ENCODE peak calls at places on chromosomes 1 and 21, in eight cellular contexts. I is prostate gland, K is psoas muscle, N is body of pancreas, A is stomach, Q is IMR-90, L is endothelial cell of umbilical vein, B is ovary. C is an unnamed sample. For H3K27me3, the result is how much of the 10 kb centered on the place peaks cover.

GRCh38 chr1:175134500-175134899 is 58.1 kb downstream of the KIAA0040 start:
- DNase-seq in K (no peak), N (no peak), I (no peak), B (no peak), Q (no peak), L (no peak), A (no peak), C (no peak)

GRCh38 chr21:33760641-33761103 is 118.4 kb downstream of the ITSN1 start:
- DNase-seq in N (no peak), L (peak), Q (peak), I (no peak), K (no peak), B (no peak), A (no peak), C (no peak)

GRCh38 chr1:222928212-222928611 is 113.4 kb downstream of the DISP1 start:
- DNase-seq in I (peak), K (peak), B (peak), Q (peak), L (peak), N (peak), A (peak), C (peak)

GRCh38 chr1:227934476-227935313 is 13.0 kb downstream of the WNT9A start:
- DNase-seq in Q (peak), B (peak), A (no peak), I (no peak), K (peak), N (no peak), L (peak), C (no peak)

GRCh38 chr1:150575518-150576366 is 3.7 kb downstream of the MCL1 start:
- DNase-seq in L (no peak), K (no peak), B (peak), N (no peak), I (no peak), Q (peak), A (no peak), C (no peak)

GRCh38 chr1:244664353-244664752 is 11.4 kb downstream of the DESI2 start:
- DNase-seq in A (no peak), Q (peak), N (no peak), L (no peak), B (no peak), I (no peak), K (no peak), C (no peak)

GRCh38 chr1:244319283-244320132 is 132.2 kb downstream of the ADSS2 start:
- DNase-seq in B (no peak), K (no peak), Q (peak), I (no peak), A (no peak), L (no peak), N (no peak), C (no peak)

GRCh38 chr1:86841120-86841519 is 72.8 kb downstream of the SELENOF start:
- DNase-seq in Q (no peak), I (no peak), A (no peak), B (no peak), L (no peak), K (no peak), N (no peak), C (no peak)

GRCh38 chr1:217133958-217134856 is 411.0 kb upstream of the ESRRG start:
- DNase-seq in A (no peak), I (no peak), B (no peak), N (peak), Q (peak), K (peak), L (no peak), C (no peak)

GRCh38 chr1:68175621-68176398 is 56.5 kb downstream of the WLS start:
- DNase-seq in K (no peak), A (peak), Q (peak), N (peak), I (no peak), L (peak), B (peak), C (no peak)

GRCh38 chr1:221708076-221708571 is 33.8 kb downstream of the DUSP10 start:
- DNase-seq in K (no peak), N (no peak), A (no peak), B (no peak), Q (no peak), I (no peak), L (no peak), C (no peak)

GRCh38 chr1:97254731-97255463 is 533.3 kb downstream of the PTBP2 start:
- DNase-seq in B (no peak), K (no peak), Q (no peak), N (no peak), I (no peak), A (no peak), L (no peak), C (no peak)

GRCh38 chr1:19479351-19480120 is 5.8 kb downstream of the CAPZB start:
- DNase-seq in A (no peak), K (no peak), B (no peak), Q (no peak), I (no peak), L (peak), N (no peak), C (no peak)

GRCh38 chr1:211639500-211640361 is 35.7 kb downstream of the NEK2 start:
- DNase-seq in I (no peak), B (no peak), A (peak), L (peak), K (no peak), Q (peak), N (no peak), C (no peak)

GRCh38 chr1:21577324-21577723 is 68.1 kb downstream of the ALPL start:
- DNase-seq in N (no peak), K (no peak), Q (no peak), I (no peak), L (no peak), A (no peak), B (no peak), C (no peak)

GRCh38 chr1:22745675-22746585 is 35.3 kb downstream of the EPHB2 start:
- DNase-seq in I (no peak), K (no peak), Q (peak), A (no peak), L (peak), N (no peak), B (no peak), C (no peak)

GRCh38 chr1:54606096-54606989 is 17.0 kb downstream of the FAM151A start:
- DNase-seq in I (no peak), B (no peak), Q (no peak), N (no peak), K (no peak), A (no peak), L (no peak), C (no peak)

GRCh38 chr1:65846911-65847310 is 54.2 kb downstream of the PDE4B start:
- DNase-seq in N (no peak), I (no peak), B (no peak), K (no peak), L (peak), Q (no peak), A (no peak), C (no peak)

GRCh38 chr1:43653339-43653738 is 3.4 kb downstream of the KDM4A start:
- DNase-seq in I (no peak), A (no peak), Q (peak), K (no peak), L (peak), N (no peak), B (no peak), C (no peak)

GRCh38 chr1:4590766-4591165 is 63.6 kb upstream of the AJAP1 start:
- DNase-seq in B (no peak), I (no peak), A (no peak), N (no peak), L (no peak), K (no peak), Q (no peak), C (no peak)

GRCh38 chr1:22810378-22810777 is 99.7 kb downstream of the EPHB2 start:
- DNase-seq in L (no peak), K (peak), Q (no peak), I (no peak), N (no peak), B (no peak), A (no peak), C (no peak)

GRCh38 chr21:30426732-30427131 is 1.0 kb upstream of the KRTAP13-3 start:
- DNase-seq in A (no peak), N (no peak), L (no peak), K (no peak), I (no peak), B (no peak), Q (no peak), C (no peak)

GRCh38 chr21:37165606-37166005 is 92.6 kb downstream of the TTC3 start:
- DNase-seq in I (no peak), N (no peak), A (no peak), K (no peak), L (no peak), Q (no peak), B (no peak), C (no peak)

GRCh38 chr1:92708368-92708950 is 76.4 kb downstream of the EVI5 start:
- DNase-seq in L (no peak), B (no peak), Q (peak), A (no peak), I (no peak), N (no peak), K (no peak), C (no peak)

GRCh38 chr21:45533731-45534571 is 8.3 kb downstream of the SLC19A1 start:
- DNase-seq in K (peak), Q (no peak), I (no peak), B (no peak), L (no peak), N (no peak), A (peak), C (peak)

GRCh38 chr1:201001962-201002361 is 21.6 kb downstream of the KIF21B start:
- DNase-seq in Q (no peak), K (peak), N (peak), B (no peak), I (no peak), L (no peak), A (no peak), C (no peak)

GRCh38 chr1:217078010-217078704 is 354.9 kb upstream of the ESRRG start:
- DNase-seq in A (peak), L (no peak), Q (peak), K (no peak), I (peak), N (no peak), B (no peak), C (no peak)

GRCh38 chr1:110214454-110215404 is 4.6 kb downstream of the KCNC4 start:
- DNase-seq in L (peak), A (peak), B (no peak), K (no peak), I (peak), N (peak), Q (peak), C (no peak)

GRCh38 chr1:24384251-24385090 is 29.1 kb downstream of the STPG1 start:
- DNase-seq in B (no peak), K (no peak), Q (peak), L (peak), A (peak), N (no peak), I (peak), C (peak)

GRCh38 chr1:184428604-184429003 is 41.8 kb downstream of the C1orf21 start:
- DNase-seq in K (no peak), A (no peak), B (no peak), I (no peak), N (no peak), Q (no peak), L (no peak), C (no peak)

GRCh38 chr1:95021085-95021484 is 51.7 kb downstream of the ALG14 start:
- DNase-seq in A (no peak), Q (no peak), L (no peak), N (no peak), I (no peak), K (no peak), B (no peak), C (no peak)

GRCh38 chr1:93964096-93964776 is 55.0 kb upstream of the GCLM start:
- DNase-seq in K (no peak), N (no peak), I (no peak), B (no peak), A (no peak), Q (no peak), L (no peak), C (no peak)

GRCh38 chr1:6603424-6603850 is 768 bp upstream of the KLHL21 start:
- DNase-seq in L (peak), N (peak), B (peak), A (peak), Q (peak), K (peak), I (no peak), C (peak)

GRCh38 chr1:115224636-115225035 is 113.4 kb downstream of the NGF start:
- DNase-seq in N (no peak), I (no peak), Q (no peak), A (no peak), L (no peak), B (no peak), K (no peak), C (no peak)

GRCh38 chr1:890661-891060 is 33.1 kb upstream of the SAMD11 start:
- DNase-seq in B (no peak), A (no peak), N (no peak), L (no peak), Q (peak), I (no peak), K (no peak), C (no peak)

GRCh38 chr1:244989813-244990212 is 125.5 kb upstream of the HNRNPU start:
- DNase-seq in Q (peak), B (no peak), I (no peak), A (no peak), N (no peak), K (no peak), L (peak), C (no peak)

DNA sequence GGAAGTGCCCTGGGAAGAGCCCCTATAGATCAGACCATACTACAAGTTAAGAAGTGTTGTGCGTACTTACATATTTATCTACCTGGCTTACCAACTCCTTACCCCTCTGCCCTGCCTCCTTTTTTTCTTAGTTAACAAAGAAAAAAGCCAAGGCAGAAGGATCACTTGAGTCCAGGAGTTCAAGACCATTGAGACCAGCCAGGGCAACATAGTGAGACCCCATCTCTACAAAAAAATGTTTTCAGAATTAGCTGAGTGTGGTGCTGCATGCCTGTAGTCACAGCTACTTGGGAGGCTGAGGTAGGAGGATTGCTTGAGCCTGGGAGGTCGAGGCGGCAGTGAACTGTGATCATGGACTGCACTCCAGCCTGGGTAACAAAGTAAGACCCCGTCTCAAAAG is 1.9 kb downstream of the ZBTB8B start:
- DNase-seq in B (no peak), I (no peak), A (no peak), Q (no peak), L (no peak), K (no peak), N (no peak), C (no peak)
- H3K27me3 ChIP-seq in B (under half), I (under half), A (under half), Q (half or more), L (under half), K (under half), N (under half), C (under half)

GRCh38 chr1:36537190-36537768 is 54.6 kb upstream of the CSF3R start:
- DNase-seq in B (no peak), Q (no peak), L (no peak), I (no peak), A (no peak), K (no peak), N (no peak), C (no peak)
- TF ChIP-seq CTCF in B (no peak), Q (no peak), L (no peak), I (no peak), A (no peak), K (no peak), N (no peak), C (no peak)

GRCh38 chr1:152107289-152107983 is 7.8 kb downstream of the TCHH start:
- DNase-seq in K (no peak), N (no peak), L (no peak), Q (no peak), B (no peak), A (no peak), I (no peak), C (no peak)

GRCh38 chr1:152108899-152109222 is 6.4 kb downstream of the TCHH start:
- DNase-seq in L (no peak), N (peak), K (no peak), I (no peak), B (no peak), Q (no peak), A (no peak), C (no peak)

GRCh38 chr1:152109231-152109997 is 5.8 kb downstream of the TCHH start:
- DNase-seq in N (no peak), L (no peak), B (no peak), I (no peak), Q (peak), K (no peak), A (no peak), C (no peak)

GRCh38 chr1:152109998-152110294 is 5.3 kb downstream of the TCHH start:
- DNase-seq in I (no peak), A (no peak), K (no peak), N (no peak), Q (no peak), B (no peak), L (no peak), C (no peak)

DNA sequence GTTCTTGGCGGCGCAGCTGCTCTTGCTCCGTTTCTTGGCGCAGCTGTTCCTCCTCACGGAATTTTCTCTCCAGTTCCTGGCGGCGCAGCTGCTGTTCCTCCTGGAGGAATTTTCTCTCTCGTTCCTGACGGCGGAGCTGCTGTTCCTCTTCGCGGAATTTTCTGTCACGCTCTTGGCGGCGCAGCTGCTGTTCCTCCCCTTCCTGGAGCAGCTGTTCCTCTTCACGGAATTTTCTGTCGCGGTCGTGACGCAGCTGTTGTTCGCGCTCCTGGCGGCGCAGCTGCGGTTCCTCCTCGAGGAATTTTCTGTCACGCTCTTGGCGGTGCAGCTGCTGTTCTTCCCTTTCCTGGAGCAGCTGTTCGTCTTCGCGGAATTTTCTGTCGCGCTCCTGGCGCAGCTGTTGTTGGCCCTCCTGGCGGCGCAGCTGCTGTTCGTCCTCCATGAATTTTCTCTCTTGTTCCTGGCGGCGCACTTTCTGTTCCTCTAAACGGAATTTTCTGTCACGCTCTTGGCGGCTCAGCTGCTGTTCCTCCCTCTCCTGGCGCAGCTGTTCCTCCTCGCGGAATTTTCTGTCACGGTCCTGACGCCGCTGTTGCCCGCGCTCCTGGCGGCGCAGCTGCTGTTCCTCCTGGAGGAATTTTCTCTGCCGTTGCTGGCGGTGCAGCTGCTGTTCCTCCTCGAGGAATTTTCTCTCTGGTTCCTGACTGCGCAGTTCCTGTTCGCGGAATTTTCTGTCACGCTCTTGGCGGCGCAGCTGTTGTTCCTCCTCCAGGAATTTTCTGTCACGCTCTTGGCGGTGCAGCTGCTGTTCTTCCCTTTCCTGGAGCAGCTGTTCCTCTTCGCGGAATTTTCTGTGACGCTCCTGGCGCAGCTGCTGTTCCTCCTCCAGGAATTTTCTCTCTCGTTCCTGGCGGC is 7.0 kb downstream of the TCHH start:
- DNase-seq in I (no peak), Q (peak), K (no peak), N (peak), B (no peak), A (no peak), L (peak), C (no peak)
- H3K27me3 ChIP-seq in I (under half), Q (half or more), K (under half), N (half or more), B (under half), A (half or more), L (half or more), C (half or more)

GRCh38 chr1:105137543-105138444 is 1388.1 kb downstream of the AMY1C start:
- DNase-seq in K (no peak), I (no peak), Q (no peak), N (no peak), A (no peak), B (no peak), L (no peak), C (no peak)
- TF ChIP-seq CTCF in K (no peak), I (no peak), Q (no peak), N (no peak), A (peak), B (no peak), L (no peak), C (no peak)

DNA sequence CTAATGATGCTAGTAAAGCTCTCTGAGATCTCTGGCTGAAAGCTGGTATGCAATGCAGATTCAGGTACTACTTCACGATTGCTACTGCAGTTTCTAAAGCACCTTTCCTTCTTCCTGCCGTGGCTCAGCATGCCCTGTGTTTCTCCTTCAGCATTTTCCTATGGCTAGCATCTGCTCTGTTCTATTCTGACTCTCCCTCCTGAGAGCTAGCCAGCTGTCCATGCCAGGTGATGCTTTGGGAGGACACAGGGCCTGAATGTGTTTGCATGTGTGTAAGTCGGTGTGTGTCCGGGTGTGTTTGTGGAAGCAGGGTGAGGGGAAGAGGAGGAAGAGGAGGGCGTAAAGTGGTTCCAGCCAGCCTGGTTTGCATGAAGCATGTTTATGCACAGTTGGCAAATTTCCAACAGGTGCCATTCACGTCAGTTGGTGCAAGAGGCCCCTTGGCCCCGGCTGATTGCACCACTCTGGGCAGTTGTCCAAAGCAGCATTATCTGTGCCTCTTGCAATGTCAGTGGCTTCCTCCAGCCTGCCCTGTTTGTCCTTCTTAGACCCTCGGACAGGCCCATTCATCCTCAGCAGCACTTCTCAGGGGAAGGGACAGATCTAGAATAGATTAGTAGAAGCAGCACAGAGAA is 433.3 kb downstream of the DISC1 start:
- DNase-seq in Q (no peak), I (no peak), A (no peak), N (no peak), B (no peak), K (no peak), L (no peak), C (no peak)
- H3K27me3 ChIP-seq in Q (under half), I (under half), A (under half), N (under half), B (under half), K (under half), L (under half), C (under half)

GRCh38 chr1:145729661-145730436 is 10.6 kb downstream of the CD160 start:
- DNase-seq in K (no peak), N (no peak), I (no peak), B (no peak), L (no peak), Q (no peak), A (no peak), C (no peak)

GRCh38 chr1:145736191-145736590 is 16.9 kb downstream of the CD160 start:
- DNase-seq in L (no peak), I (no peak), A (no peak), N (no peak), K (no peak), Q (no peak), B (no peak), C (no peak)

GRCh38 chr1:145729196-145729595 is 9.9 kb downstream of the CD160 start:
- DNase-seq in L (no peak), N (no peak), A (no peak), K (no peak), I (no peak), B (no peak), Q (no peak), C (no peak)

GRCh38 chr1:145730467-145730866 is 11.2 kb downstream of the CD160 start:
- DNase-seq in B (no peak), K (no peak), N (no peak), Q (no peak), A (no peak), L (no peak), I (no peak), C (no peak)

DNA sequence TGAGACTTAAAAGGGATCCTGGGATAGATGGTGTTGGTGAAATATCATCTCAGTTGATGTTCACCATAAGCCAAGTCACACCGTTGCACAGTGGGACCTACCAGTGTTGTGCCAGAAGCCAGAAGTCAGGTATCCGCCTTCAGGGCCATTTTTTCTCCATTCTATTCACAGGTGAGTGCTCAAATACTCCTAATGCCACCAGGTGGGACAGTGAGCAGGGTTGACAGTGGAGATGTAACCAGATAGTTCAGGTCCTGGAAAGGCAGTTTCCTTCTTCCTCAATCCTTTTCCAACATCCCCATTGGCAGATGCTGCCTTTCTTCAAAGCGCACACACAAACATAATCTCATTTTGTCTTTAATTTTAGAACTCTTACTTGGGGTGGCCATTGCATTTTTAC is 11.6 kb downstream of the CD160 start:
- DNase-seq in L (no peak), K (no peak), A (no peak), B (no peak), I (no peak), N (no peak), Q (no peak), C (no peak)
- TF ChIP-seq CTCF in L (no peak), K (no peak), A (no peak), B (no peak), I (no peak), N (no peak), Q (no peak), C (no peak)

C was measured in lower lobe of right lung.